ENCODE peak calls at places on chromosomes 5 and 9, in five cellular contexts. L, D, V, P and B are unnamed samples. For H3K4me1, the result is how much of the 10 kb centered on the place peaks cover.

GRCh38 chr9:93441181-93441580 is 10.3 kb upstream of the FAM120A start:
- DNase-seq in P (no peak), L (no peak), V (no peak), D (no peak), B (no peak)

GRCh38 chr5:124633209-124633608 is 113.2 kb downstream of the ZNF608 start:
- DNase-seq in V (no peak), P (no peak), L (no peak), D (no peak), B (no peak)

GRCh38 chr9:27564031-27564430 is 9.2 kb downstream of the C9orf72 start:
- DNase-seq in L (no peak), D (no peak), V (no peak), P (no peak), B (no peak)

GRCh38 chr5:9390128-9390527 is 155.7 kb downstream of the SEMA5A start:
- DNase-seq in D (no peak), V (no peak), P (no peak), L (no peak), B (no peak)

GRCh38 chr5:16617272-16617973 is 626 bp upstream of the RETREG1 start:
- DNase-seq in D (no peak), P (no peak), V (no peak), L (no peak), B (peak)

GRCh38 chr9:22142681-22143080 is 133.6 kb upstream of the CDKN2B start:
- DNase-seq in D (no peak), P (peak), V (no peak), L (no peak), B (no peak)

GRCh38 chr5:80150731-80151130 is 105.1 kb downstream of the SERINC5 start:
- DNase-seq in L (no peak), V (no peak), D (no peak), P (no peak), B (no peak)

GRCh38 chr9:114061830-114062474 is 16.1 kb downstream of the AMBP start:
- DNase-seq in L (no peak), P (no peak), V (no peak), D (no peak), B (peak)

GRCh38 chr9:2489838-2490314 is 131.7 kb upstream of the VLDLR start:
- DNase-seq in D (no peak), P (no peak), L (no peak), V (no peak), B (no peak)

GRCh38 chr9:91681461-91682305 is 258.1 kb upstream of the NFIL3 start:
- DNase-seq in D (no peak), L (peak), P (peak), V (peak), B (peak)

GRCh38 chr5:5751496-5751895 is 329.0 kb downstream of the ICE1 start:
- DNase-seq in V (no peak), L (no peak), P (no peak), D (no peak), B (no peak)

GRCh38 chr9:89541798-89542197 is 43.9 kb upstream of the SEMA4D start:
- DNase-seq in P (no peak), L (no peak), D (no peak), V (no peak), B (no peak)

GRCh38 chr5:61139094-61139873 is 23.0 kb downstream of the SMIM15 start:
- DNase-seq in L (no peak), D (no peak), P (peak), V (no peak), B (no peak)

GRCh38 chr5:132490484-132491367 is at the start of gene IRF1:
- DNase-seq in V (peak), L (peak), P (peak), D (peak), B (peak)

GRCh38 chr5:107813559-107813958 is 142.8 kb upstream of the EFNA5 start:
- DNase-seq in D (no peak), L (no peak), P (no peak), V (no peak), B (no peak)

GRCh38 chr9:115969096-115969495 is 184.5 kb upstream of the PAPPA start:
- DNase-seq in P (no peak), L (no peak), D (no peak), V (no peak), B (no peak)

GRCh38 chr9:135478858-135479468 is 619 bp upstream of the PPP1R26 start:
- DNase-seq in L (no peak), V (no peak), D (no peak), P (peak), B (peak)

GRCh38 chr5:160370713-160371034 is 248 bp upstream of the C1QTNF2 start:
- DNase-seq in V (no peak), P (no peak), L (no peak), D (no peak), B (no peak)

GRCh38 chr9:83432104-83432627 is 106.0 kb downstream of the FRMD3 start:
- DNase-seq in V (peak), P (peak), L (peak), D (no peak), B (peak)

GRCh38 chr5:55897905-55898304 is 46.7 kb downstream of the IL31RA start:
- DNase-seq in L (peak), V (no peak), P (no peak), D (no peak), B (no peak)

GRCh38 chr5:42621242-42621641 is 135.4 kb upstream of the CCDC152 start:
- DNase-seq in P (no peak), L (no peak), V (no peak), D (no peak), B (no peak)

GRCh38 chr9:33435821-33436277 is 11.5 kb downstream of the AQP3 start:
- DNase-seq in L (no peak), P (no peak), V (no peak), D (no peak), B (no peak)

GRCh38 chr5:160432188-160432587 is 10.5 kb downstream of the PTTG1 start:
- DNase-seq in V (no peak), P (no peak), L (no peak), D (no peak), B (no peak)

GRCh38 chr9:17018540-17019196 is 116.2 kb upstream of the CNTLN start:
- DNase-seq in L (no peak), V (no peak), D (no peak), P (no peak), B (no peak)

GRCh38 chr5:66958984-66959641 is 237.5 kb downstream of the CD180 start:
- DNase-seq in L (peak), D (no peak), V (no peak), P (peak), B (no peak)

GRCh38 chr5:81948349-81948748 is 23.5 kb upstream of the ATG10 start:
- DNase-seq in D (no peak), P (no peak), L (no peak), V (no peak), B (no peak)

GRCh38 chr9:33818832-33819500 is 2.0 kb downstream of the UBE2R2 start:
- DNase-seq in P (peak), L (no peak), D (no peak), V (no peak), B (no peak)

GRCh38 chr5:78631931-78632330 is 16.6 kb downstream of the LHFPL2 start:
- DNase-seq in D (no peak), L (no peak), P (no peak), V (no peak), B (no peak)

DNA sequence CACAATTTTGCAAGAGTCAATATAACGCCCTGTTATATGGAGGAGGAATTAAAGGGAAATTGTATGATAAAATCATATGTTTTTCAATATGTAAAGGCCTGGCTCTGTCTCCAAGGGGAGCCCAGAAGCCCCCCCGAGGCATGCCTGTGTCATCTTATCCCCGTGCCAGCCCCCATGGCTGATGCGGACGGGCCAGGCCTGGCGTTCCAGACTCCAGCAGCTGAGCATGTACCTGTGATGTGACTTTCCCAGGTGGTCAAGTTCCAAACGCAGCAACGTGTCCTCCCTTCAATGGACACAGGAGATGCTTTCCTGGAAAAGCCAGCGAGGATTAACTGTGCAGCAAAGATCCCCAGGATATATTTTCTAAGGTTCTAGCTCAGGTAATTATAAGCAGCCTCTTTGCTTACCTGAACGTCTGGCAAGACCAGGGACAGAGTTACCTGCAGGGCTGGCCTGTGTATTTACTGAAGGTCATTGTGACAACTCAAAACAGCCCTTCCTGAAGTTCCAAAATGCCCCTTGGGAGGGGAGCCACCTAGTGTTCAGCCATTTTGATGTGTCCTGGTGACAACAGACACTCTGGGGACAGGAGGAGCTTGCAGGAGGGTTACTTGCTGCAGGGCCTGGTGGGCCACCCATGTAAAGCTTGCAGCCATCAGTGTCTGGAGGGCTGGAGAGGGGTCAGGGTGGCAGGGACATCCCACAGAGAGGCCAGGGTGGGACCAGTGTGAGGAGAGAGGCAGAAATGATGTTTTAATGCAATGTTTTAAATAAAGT is 53.3 kb upstream of the RNU6ATAC start:
- DNase-seq in L (peak), V (no peak), P (peak), D (no peak), B (peak)
- TF ChIP-seq CTCF in L (peak), V (no peak), P (peak), D (no peak), B (no peak)

GRCh38 chr5:171999877-172000276 is 6.6 kb downstream of the FBXW11 start:
- DNase-seq in P (no peak), D (no peak), V (no peak), L (no peak), B (no peak)
- H3K4me1 ChIP-seq in P (half or more), D (under half), V (half or more), L (under half), B (half or more)

GRCh38 chr5:121870489-121870888 is 18.8 kb downstream of the FTMT start:
- DNase-seq in P (peak), L (no peak), V (no peak), D (no peak), B (no peak)
- TF ChIP-seq CTCF in P (peak), L (peak), V (no peak), D (peak), B (no peak)

GRCh38 chr9:136805207-136805740 is 2.5 kb upstream of the RABL6 start:
- DNase-seq in L (no peak), P (no peak), V (no peak), D (no peak), B (no peak)
- H3K4me1 ChIP-seq in L (under half), P (under half), V (under half), D (under half), B (half or more)

DNA sequence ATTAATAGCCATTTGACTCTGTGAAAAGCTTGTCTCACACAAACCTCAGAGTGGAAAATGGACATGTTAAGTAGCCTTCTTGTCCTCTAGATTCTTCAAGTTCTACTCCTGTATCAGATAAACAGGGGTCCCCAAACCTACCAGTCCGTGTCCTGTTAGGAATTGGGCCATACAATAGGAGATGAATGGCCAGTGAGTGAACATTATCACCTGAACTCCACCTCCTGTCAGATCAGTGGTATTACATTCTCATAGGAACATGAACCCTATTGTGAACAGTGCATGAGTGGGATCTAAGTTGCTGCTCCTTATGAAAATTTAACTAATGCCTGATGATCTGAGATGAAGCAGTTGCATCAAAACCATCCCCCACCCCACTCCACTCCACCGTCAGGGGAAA is 136.3 kb downstream of the TMEM232 start:
- DNase-seq in P (peak), V (no peak), L (no peak), D (no peak), B (no peak)
- TF ChIP-seq CTCF in P (peak), V (peak), L (peak), D (peak), B (no peak)